ENCODE peak calls at places on chromosomes 13 and 19, in eight cellular contexts. Q is GM18507; V is pancreas; W is heart right ventricle; D is PC-9; R is HuH-7; F is stimulated activated CD8-positive, alpha-beta memory T cell treated with anti-CD3 and anti-CD28 coated beads, Interleukin-12 subunit alpha, Interleukin-12 subunit beta, amount 100 ng/mL, for 1 hour; X is stimulated activated CD4-positive, alpha-beta T cell treated with anti-CD3 and anti-CD28 coated beads, Interleukin-12 subunit alpha, Interleukin-12 subunit beta, amount 100 ng/mL, for 4 hours. C is an unnamed sample.
A peak's percentile ranks its signal among the peaks of the same experiment; 100 is the strongest.

GRCh38 chr13:112995395-112996091 is 26.5 kb downstream of the MCF2L start:
- DNase-seq in R (no peak), W (no peak), X (no peak), Q (no peak), V (no peak), D (peak; percentile 55), F (no peak), C (no peak)

GRCh38 chr19:7177926-7178325 is 108.4 kb downstream of the ZNF557 start:
- DNase-seq in W (no peak), F (no peak), Q (no peak), R (no peak), D (no peak), V (no peak), X (no peak), C (no peak)

GRCh38 chr19:11261902-11262839 is at the start of gene DOCK6:
- DNase-seq in Q (no peak), R (no peak), D (peak; percentile 24), F (no peak), X (peak; percentile 38), W (no peak), V (peak; percentile 69), C (peak; percentile 38)

GRCh38 chr19:2797280-2797679 is 12.0 kb downstream of the THOP1 start:
- DNase-seq in F (no peak), D (no peak), Q (no peak), W (no peak), X (no peak), V (no peak), R (no peak), C (no peak)

GRCh38 chr13:76886005-76886291 is 257 bp downstream of the KCTD12 start:
- DNase-seq in W (no peak), Q (peak; percentile 7), F (no peak), V (no peak), R (no peak), D (no peak), X (no peak), C (no peak)

GRCh38 chr13:112056284-112056727 is 10.6 kb upstream of the SOX1 start:
- DNase-seq in X (no peak), R (no peak), F (no peak), Q (no peak), V (no peak), D (no peak), W (no peak), C (no peak)

GRCh38 chr19:54299126-54299498 is 13.9 kb downstream of the LILRA5 start:
- DNase-seq in V (no peak), F (no peak), W (no peak), X (no peak), Q (no peak), D (no peak), R (no peak), C (no peak)

GRCh38 chr19:48645652-48646191 is at the start of gene CA11:
- DNase-seq in Q (no peak), D (no peak), R (no peak), F (no peak), V (no peak), X (no peak), W (no peak), C (no peak)

GRCh38 chr13:110152351-110152750 is 154.6 kb downstream of the COL4A1 start:
- DNase-seq in Q (no peak), V (no peak), F (no peak), W (no peak), R (no peak), D (no peak), X (no peak), C (no peak)

GRCh38 chr19:35085947-35086346 is 29.7 kb upstream of the FXYD3 start:
- DNase-seq in X (no peak), D (no peak), V (no peak), F (no peak), W (no peak), R (no peak), Q (peak; percentile 37), C (no peak)

GRCh38 chr13:44967656-44968451 is 21.4 kb downstream of the NUFIP1 start:
- DNase-seq in F (no peak), R (no peak), V (no peak), X (no peak), D (no peak), Q (no peak), W (no peak), C (no peak)

GRCh38 chr19:38028913-38029565 is 122.0 kb downstream of the SIPA1L3 start:
- DNase-seq in V (no peak), F (no peak), W (no peak), X (no peak), Q (no peak), D (no peak), R (no peak), C (no peak)

GRCh38 chr19:5974721-5975387 is 3.1 kb downstream of the RANBP3 start:
- DNase-seq in F (no peak), Q (no peak), W (no peak), V (no peak), R (no peak), X (peak; percentile 25), D (no peak), C (no peak)

GRCh38 chr19:21256722-21257121 is 72.5 kb downstream of the ZNF708 start:
- DNase-seq in X (no peak), V (no peak), R (peak; percentile 29), W (no peak), F (no peak), Q (no peak), D (peak; percentile 3), C (no peak)

C was measured in neural crest cell.